ENCODE peak calls at places on chromosomes 2 and 18, in four cellular contexts. B is HepG2, U is K562, V is GM12878. R is an unnamed sample.

GRCh38 chr2:177352441-177353070 is 40.0 kb upstream of the AGPS start:
- DNase-seq in V (no peak), U (no peak), B (no peak), R (no peak)

GRCh38 chr2:218982312-218983262 is 2.4 kb downstream of the FEV start:
- DNase-seq in U (no peak), V (no peak), B (no peak), R (no peak)

GRCh38 chr2:50749226-50749625 is 282.7 kb downstream of the NRXN1 start:
- DNase-seq in B (no peak), V (no peak), U (no peak), R (no peak)

GRCh38 chr2:109063326-109063670 is 65.7 kb upstream of the SH3RF3 start:
- DNase-seq in U (no peak), V (no peak), B (no peak), R (no peak)

GRCh38 chr18:50057009-50057408 is 137.9 kb downstream of the MYO5B start:
- DNase-seq in U (peak), B (peak), V (no peak), R (no peak)

GRCh38 chr18:76450912-76451421 is 44.1 kb downstream of the ZNF516 start:
- DNase-seq in U (no peak), V (peak), B (no peak), R (no peak)

GRCh38 chr2:83944174-83944573 is 514.9 kb downstream of the SUCLG1 start:
- DNase-seq in U (no peak), V (no peak), B (no peak), R (no peak)

GRCh38 chr2:32783933-32784332 is 156.1 kb downstream of the TTC27 start:
- DNase-seq in B (no peak), U (no peak), V (no peak), R (no peak)

GRCh38 chr2:84894758-84895520 is 10.5 kb upstream of the TMSB10 start:
- DNase-seq in U (no peak), V (no peak), B (no peak), R (no peak)

GRCh38 chr2:9811679-9812511 is 31.4 kb upstream of the TAF1B start:
- DNase-seq in U (no peak), B (no peak), V (no peak), R (no peak)

GRCh38 chr2:192675640-192676039 is 480.9 kb upstream of the TMEFF2 start:
- DNase-seq in B (no peak), U (no peak), V (no peak), R (no peak)

GRCh38 chr2:218732761-218733158 is 22.1 kb downstream of the TTLL4 start:
- DNase-seq in U (no peak), B (no peak), V (no peak), R (no peak)

GRCh38 chr18:45084207-45084606 is 403.5 kb downstream of the SETBP1 start:
- DNase-seq in V (no peak), U (no peak), B (no peak), R (no peak)

GRCh38 chr18:46718501-46719341 is 38.1 kb downstream of the ST8SIA5 start:
- DNase-seq in V (no peak), U (no peak), B (no peak), R (no peak)

GRCh38 chr2:68790600-68790999 is 56.0 kb downstream of the ARHGAP25 start:
- DNase-seq in U (no peak), V (no peak), B (no peak), R (no peak)

GRCh38 chr18:67282796-67283195 is 233.7 kb downstream of the DSEL start:
- DNase-seq in U (no peak), V (no peak), B (no peak), R (no peak)

GRCh38 chr2:57981369-57981768 is 65.2 kb upstream of the VRK2 start:
- DNase-seq in U (no peak), B (no peak), V (no peak), R (no peak)

GRCh38 chr2:134232868-134233732 is 20.8 kb upstream of the MGAT5 start:
- DNase-seq in B (no peak), V (no peak), U (no peak), R (no peak)

GRCh38 chr2:84515788-84516187 is 510 bp upstream of the DNAH6 start:
- DNase-seq in B (no peak), V (no peak), U (no peak), R (no peak)

GRCh38 chr18:68391801-68392200 is 323.1 kb downstream of the TMX3 start:
- DNase-seq in U (no peak), B (no peak), V (no peak), R (no peak)

GRCh38 chr2:98484652-98485452 is 40.2 kb downstream of the INPP4A start:
- DNase-seq in B (no peak), V (no peak), U (no peak), R (no peak)

GRCh38 chr2:108396845-108397244 is 19.1 kb downstream of the SULT1C4 start:
- DNase-seq in V (no peak), U (no peak), B (peak), R (no peak)

GRCh38 chr2:207935121-207935990 is 90.0 kb downstream of the PLEKHM3 start:
- DNase-seq in U (no peak), B (peak), V (no peak), R (no peak)

GRCh38 chr18:45654677-45655076 is 39.4 kb downstream of the SLC14A2 start:
- DNase-seq in V (no peak), B (no peak), U (no peak), R (no peak)

GRCh38 chr18:62814114-62814759 is 98.9 kb downstream of the PHLPP1 start:
- DNase-seq in B (no peak), U (no peak), V (no peak), R (no peak)

GRCh38 chr2:2563309-2563860 is 232.3 kb upstream of the MYT1L start:
- DNase-seq in B (no peak), V (no peak), U (no peak), R (no peak)

GRCh38 chr2:2564300-2565085 is 233.4 kb upstream of the MYT1L start:
- DNase-seq in V (no peak), U (no peak), B (no peak), R (no peak)

GRCh38 chr2:2560374-2561015 is 229.4 kb upstream of the MYT1L start:
- DNase-seq in B (no peak), V (no peak), U (no peak), R (no peak)

GRCh38 chr2:2562867-2563266 is 231.8 kb upstream of the MYT1L start:
- DNase-seq in B (no peak), V (no peak), U (no peak), R (no peak)

DNA sequence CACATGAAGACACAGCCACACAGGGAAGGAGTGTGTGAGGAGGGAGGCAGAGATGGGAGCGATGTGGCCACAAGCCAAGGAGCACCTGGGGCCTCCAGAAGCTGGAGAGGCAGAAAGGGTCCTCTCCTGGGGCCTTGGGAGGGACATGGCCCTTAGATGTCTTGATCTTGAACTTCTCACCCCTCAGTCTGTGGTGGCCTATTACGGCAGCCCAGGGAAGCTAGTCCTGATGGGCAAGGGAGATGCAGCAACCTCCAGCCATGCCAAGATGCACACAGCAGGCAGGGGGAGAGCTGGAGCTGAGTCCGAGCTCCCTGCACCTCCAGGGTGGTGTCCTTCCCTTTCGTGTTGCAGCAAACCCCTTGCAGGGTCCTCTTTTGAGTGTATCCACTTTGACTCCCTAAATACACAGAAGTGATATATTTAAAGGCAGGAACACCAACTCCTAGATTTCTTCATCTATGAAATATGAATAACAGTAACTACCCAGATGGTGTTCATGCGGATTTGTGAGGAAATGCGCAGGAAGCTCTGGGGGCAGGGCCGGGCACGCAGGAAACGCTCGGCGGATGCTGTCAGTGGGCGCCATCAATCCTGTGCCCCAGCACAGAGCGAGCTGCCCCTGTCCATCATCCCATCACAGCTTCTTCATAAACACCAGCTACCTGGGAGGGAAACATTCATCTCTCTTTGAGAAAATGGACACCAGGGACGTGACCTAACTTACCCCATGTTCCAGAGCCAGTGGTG is 230.4 kb upstream of the MYT1L start:
- DNase-seq in U (no peak), V (no peak), B (no peak), R (no peak)
- TF ChIP-seq TARDBP in U (no peak), V (no peak), B (no peak), R (no peak)

GRCh38 chr2:54454922-54455583 is 1.1 kb upstream of the SPTBN1 start:
- DNase-seq in U (no peak), B (peak), V (no peak), R (no peak)

GRCh38 chr2:54454548-54454921 is 1.6 kb upstream of the SPTBN1 start:
- DNase-seq in V (no peak), U (no peak), B (peak), R (no peak)

GRCh38 chr2:54457326-54458023 is 1.3 kb downstream of the SPTBN1 start:
- DNase-seq in B (peak), U (no peak), V (no peak), R (peak)

GRCh38 chr2:54456526-54457325 is 599 bp downstream of the SPTBN1 start:
- DNase-seq in B (peak), U (peak), V (no peak), R (peak)

GRCh38 chr2:54455584-54456525 is at the start of gene SPTBN1:
- DNase-seq in U (peak), V (no peak), B (peak), R (peak)
- TF ChIP-seq TARDBP in U (no peak), V (no peak), B (peak), R (no peak)

GRCh38 chr2:1663621-1664020 is 80.7 kb downstream of the PXDN start:
- DNase-seq in B (no peak), V (no peak), U (no peak), R (no peak)

GRCh38 chr2:1660656-1661650 is 83.4 kb downstream of the PXDN start:
- DNase-seq in U (no peak), V (no peak), B (no peak), R (no peak)

GRCh38 chr2:1662606-1663180 is 81.6 kb downstream of the PXDN start:
- DNase-seq in U (no peak), V (no peak), B (no peak), R (no peak)

GRCh38 chr2:1659951-1660565 is 84.3 kb downstream of the PXDN start:
- DNase-seq in U (no peak), V (no peak), B (no peak), R (no peak)

GRCh38 chr2:1661891-1662605 is 82.3 kb downstream of the PXDN start:
- DNase-seq in B (no peak), V (no peak), U (no peak), R (no peak)
- TF ChIP-seq TARDBP in B (no peak), V (no peak), U (no peak), R (no peak)

DNA sequence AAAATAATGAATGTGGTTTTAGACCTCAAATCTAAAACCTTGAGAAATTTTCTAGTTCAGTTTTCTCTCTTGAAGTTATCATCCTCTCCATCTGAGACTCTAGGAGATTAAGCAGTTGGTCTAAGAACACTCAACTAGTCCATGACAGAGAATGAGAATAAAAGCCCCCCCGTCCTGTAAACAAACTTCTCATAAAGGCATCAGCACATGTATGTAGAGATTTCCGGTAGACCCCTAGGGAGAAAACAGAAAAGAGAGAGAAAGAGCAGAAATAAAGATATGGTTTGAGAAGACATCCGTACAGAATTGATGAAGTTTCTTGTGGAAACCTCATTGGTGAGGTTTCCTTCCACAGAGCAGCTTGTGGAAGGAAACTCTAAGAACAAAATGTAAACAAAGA is 3.2 kb upstream of the GPR155 start:
- DNase-seq in V (no peak), U (no peak), B (no peak), R (no peak)
- TF ChIP-seq TARDBP in V (no peak), U (no peak), B (no peak), R (no peak)

GRCh38 chr2:228658998-228659397 is 477.5 kb upstream of the SPHKAP start:
- DNase-seq in V (no peak), B (no peak), U (no peak), R (no peak)
- TF ChIP-seq TARDBP in V (no peak), B (no peak), U (no peak), R (no peak)

GRCh38 chr2:3475771-3476170 is 43.6 kb downstream of the ADI1 start:
- DNase-seq in U (no peak), V (no peak), B (no peak), R (no peak)
- TF ChIP-seq TARDBP in U (no peak), V (no peak), B (no peak), R (no peak)

R was measured in HEK293T.